ENCODE peak calls at places on chromosomes 11 and 22, in six cellular contexts. M is Caco-2, X is tibial nerve, B is colonic mucosa, J is stomach, P is DND-41. K is an unnamed sample.

GRCh38 chr22:38087855-38088254 is 3.9 kb upstream of the SLC16A8 start:
- DNase-seq in M (no peak), X (no peak), B (no peak), J (no peak), P (no peak), K (no peak)

GRCh38 chr11:10568486-10568941 is at the start of gene LYVE1:
- DNase-seq in M (no peak), X (peak; percentile 49), B (no peak), J (no peak), P (no peak), K (no peak)

GRCh38 chr11:13210424-13210823 is 67.2 kb upstream of the BMAL1 start:
- DNase-seq in M (peak; percentile 78), X (peak; percentile 71), B (peak; percentile 64), J (peak; percentile 73), P (peak; percentile 30), K (no peak)

GRCh38 chr11:3984896-3985295 is 109.7 kb upstream of the RRM1 start:
- DNase-seq in M (no peak), X (no peak), B (no peak), J (no peak), P (peak; percentile 45), K (peak; percentile 2)

GRCh38 chr11:106076923-106077608 is at the start of gene KBTBD3:
- DNase-seq in M (peak; percentile 100), X (peak; percentile 97), B (peak; percentile 98), J (peak; percentile 99), P (peak; percentile 99), K (peak; percentile 95)

GRCh38 chr11:808427-809286 is 1.1 kb upstream of the RPLP2 start:
- DNase-seq in M (peak; percentile 75), X (no peak), B (no peak), J (no peak), P (peak; percentile 46), K (no peak)

GRCh38 chr11:36492724-36493304 is 17.3 kb downstream of the TRAF6 start:
- DNase-seq in M (no peak), X (peak; percentile 35), B (peak; percentile 29), J (no peak), P (peak; percentile 37), K (no peak)

GRCh38 chr11:11569936-11570491 is 51.8 kb downstream of the GALNT18 start:
- DNase-seq in M (no peak), X (peak; percentile 54), B (peak; percentile 45), J (peak; percentile 48), P (no peak), K (no peak)

GRCh38 chr22:41357191-41357590 is 24.6 kb upstream of the TEF start:
- DNase-seq in M (no peak), X (no peak), B (no peak), J (no peak), P (no peak), K (no peak)

GRCh38 chr11:102733232-102733875 is 8.6 kb upstream of the MMP8 start:
- DNase-seq in M (peak; percentile 89), X (peak; percentile 35), B (peak; percentile 82), J (peak; percentile 79), P (peak; percentile 37), K (no peak)

GRCh38 chr11:11157201-11157600 is 195.8 kb downstream of the CSNK2A3 start:
- DNase-seq in M (peak; percentile 53), X (no peak), B (no peak), J (no peak), P (peak; percentile 31), K (peak; percentile 37)

GRCh38 chr22:23210428-23211170 is 30.3 kb downstream of the BCR start:
- DNase-seq in M (no peak), X (no peak), B (no peak), J (no peak), P (no peak), K (no peak)

GRCh38 chr11:57515332-57516060 is at the start of gene SLC43A1:
- DNase-seq in M (peak; percentile 66), X (peak; percentile 61), B (peak; percentile 72), J (peak; percentile 66), P (peak; percentile 55), K (no peak)

GRCh38 chr22:44938886-44939285 is 70.9 kb downstream of the PHF21B start:
- DNase-seq in M (no peak), X (no peak), B (no peak), J (no peak), P (no peak), K (no peak)

GRCh38 chr11:125350206-125351044 is 145.6 kb downstream of the FEZ1 start:
- DNase-seq in M (no peak), X (no peak), B (no peak), J (no peak), P (no peak), K (no peak)

GRCh38 chr22:46454233-46454909 is 83.0 kb downstream of the CELSR1 start:
- DNase-seq in M (no peak), X (no peak), B (no peak), J (no peak), P (no peak), K (no peak)
- H3K4me1 ChIP-seq in M (peaks cover 32% of the 10 kb centered on the region), X (no peaks in the 10 kb centered on the region), B (no peaks in the 10 kb centered on the region), J (peaks cover 28% of the 10 kb centered on the region), P (no peaks in the 10 kb centered on the region), K (no peaks in the 10 kb centered on the region)

DNA sequence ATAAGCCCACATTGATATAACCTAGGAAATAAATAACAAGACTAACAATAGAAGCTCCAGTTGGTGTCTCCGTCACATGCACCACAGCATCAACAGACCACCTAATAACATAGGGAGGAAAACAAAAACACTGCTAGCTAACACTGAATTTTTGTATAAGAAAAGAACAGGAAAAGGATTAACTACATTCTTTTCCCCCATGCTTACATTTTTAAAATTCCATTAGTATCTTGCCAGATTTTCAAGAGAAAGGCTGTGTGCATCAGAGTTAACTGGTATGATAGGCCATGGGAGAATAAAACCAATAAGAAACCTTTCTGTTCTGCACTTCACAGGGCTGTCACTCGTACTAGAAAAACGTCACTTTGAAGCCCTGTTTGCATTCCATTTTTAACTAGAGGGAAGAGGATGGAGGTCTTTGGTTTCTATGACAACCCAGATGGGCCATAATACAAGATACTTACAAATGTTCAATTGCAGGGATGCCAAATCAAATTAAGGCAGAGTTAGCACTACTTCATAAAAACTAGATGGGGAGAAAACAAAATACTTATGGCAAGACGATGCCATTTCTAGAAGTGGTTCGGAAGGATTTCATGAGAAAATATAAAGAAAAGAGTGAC is 79.1 kb downstream of the LARGE2 start:
- DNase-seq in M (no peak), X (no peak), B (no peak), J (no peak), P (no peak), K (no peak)
- H3K4me1 ChIP-seq in M (peaks cover 17% of the 10 kb centered on the region), X (peaks cover 18% of the 10 kb centered on the region), B (no peaks in the 10 kb centered on the region), J (no peaks in the 10 kb centered on the region), P (no peaks in the 10 kb centered on the region), K (no peaks in the 10 kb centered on the region)

GRCh38 chr11:63532799-63533475 is 3.7 kb upstream of the PLAAT4 start:
- DNase-seq in M (no peak), X (no peak), B (no peak), J (no peak), P (no peak), K (no peak)

GRCh38 chr11:63530021-63530420 is 6.6 kb upstream of the PLAAT4 start:
- DNase-seq in M (no peak), X (no peak), B (no peak), J (no peak), P (no peak), K (no peak)

GRCh38 chr11:63534076-63534475 is 2.5 kb upstream of the PLAAT4 start:
- DNase-seq in M (no peak), X (no peak), B (no peak), J (no peak), P (no peak), K (no peak)

GRCh38 chr11:63534895-63535461 is 1.6 kb upstream of the PLAAT4 start:
- DNase-seq in M (no peak), X (no peak), B (no peak), J (no peak), P (no peak), K (no peak)

DNA sequence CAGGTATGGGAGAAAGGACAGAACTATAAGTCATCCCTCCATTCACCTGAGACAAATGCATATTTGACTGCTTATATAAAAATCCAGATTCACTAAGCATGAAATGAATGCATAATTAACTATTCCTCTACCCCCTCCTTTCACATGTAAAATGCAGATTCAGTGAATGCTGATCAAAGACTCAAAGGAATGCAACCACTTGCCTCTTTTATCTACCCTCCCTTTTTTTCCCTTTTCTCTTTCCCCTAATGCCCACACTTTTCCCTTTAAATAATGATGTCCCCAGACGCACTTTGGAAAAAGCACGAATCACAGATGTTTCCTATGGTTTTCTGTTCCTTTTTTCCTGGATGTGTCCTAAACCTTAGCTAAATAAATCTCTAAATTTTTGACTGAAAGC is 4.5 kb upstream of the PLAAT4 start:
- DNase-seq in M (no peak), X (no peak), B (no peak), J (no peak), P (no peak), K (no peak)
- H3K4me1 ChIP-seq in M (peaks cover 67% of the 10 kb centered on the region), X (peaks cover 22% of the 10 kb centered on the region), B (peaks cover 6% of the 10 kb centered on the region), J (peaks cover 17% of the 10 kb centered on the region), P (peaks cover 32% of the 10 kb centered on the region), K (peaks cover 50% of the 10 kb centered on the region)

GRCh38 chr11:68353118-68353517 is 40.7 kb downstream of the LRP5 start:
- DNase-seq in M (peak; percentile 65), X (no peak), B (no peak), J (no peak), P (no peak), K (no peak)

GRCh38 chr11:68355471-68355870 is 43.1 kb downstream of the LRP5 start:
- DNase-seq in M (no peak), X (no peak), B (no peak), J (no peak), P (no peak), K (no peak)

GRCh38 chr11:68354181-68354872 is 41.9 kb downstream of the LRP5 start:
- DNase-seq in M (no peak), X (peak; percentile 57), B (peak; percentile 91), J (peak; percentile 94), P (no peak), K (no peak)

GRCh38 chr11:68352591-68352990 is 40.2 kb downstream of the LRP5 start:
- DNase-seq in M (no peak), X (no peak), B (no peak), J (no peak), P (no peak), K (no peak)

GRCh38 chr11:68353669-68354068 is 41.3 kb downstream of the LRP5 start:
- DNase-seq in M (no peak), X (no peak), B (no peak), J (no peak), P (no peak), K (no peak)
- H3K4me1 ChIP-seq in M (peaks cover 13% of the 10 kb centered on the region), X (peaks cover 12% of the 10 kb centered on the region), B (peaks cover 4% of the 10 kb centered on the region), J (peaks cover 33% of the 10 kb centered on the region), P (no peaks in the 10 kb centered on the region), K (no peaks in the 10 kb centered on the region)

K was measured in effector memory CD4-positive, alpha-beta T cell.